ENCODE peak calls at places on chromosome 7, in six cellular contexts. M is activated CD8-positive, alpha-beta T cell treated with anti-CD3 and anti-CD28 coated beads for 36 hours; T is WTC11; C is neural crest cell; Z is fibroblast of mammary gland; O is pancreas. K is an unnamed sample.

GRCh38 chr7:36538126-36538525 is 148.5 kb downstream of the ANLN start:
- DNase-seq in M (no peak), Z (no peak), O (no peak), C (no peak), T (no peak), K (no peak)

GRCh38 chr7:102085223-102085772 is 201.4 kb upstream of the SH2B2 start:
- DNase-seq in Z (no peak), T (no peak), C (no peak), M (no peak), O (no peak), K (no peak)

GRCh38 chr7:87852306-87852705 is 23.9 kb downstream of the SLC25A40 start:
- DNase-seq in M (no peak), T (no peak), Z (no peak), O (no peak), C (no peak), K (no peak)

GRCh38 chr7:100038326-100038725 is 11.2 kb upstream of the ZSCAN21 start:
- DNase-seq in Z (no peak), C (no peak), T (no peak), O (no peak), M (no peak), K (no peak)

GRCh38 chr7:144834516-144835165 is 1.2 kb downstream of the TPK1 start:
- DNase-seq in C (no peak), M (peak), O (no peak), T (no peak), Z (peak), K (no peak)

GRCh38 chr7:129769400-129769774 is 157.9 kb downstream of the NRF1 start:
- DNase-seq in M (no peak), T (no peak), C (no peak), Z (no peak), O (no peak), K (no peak)

GRCh38 chr7:17599733-17600685 is 301.6 kb downstream of the AHR start:
- DNase-seq in T (no peak), O (no peak), Z (peak), M (no peak), C (no peak), K (peak)

GRCh38 chr7:80053098-80053497 is 81.5 kb upstream of the GNAI1 start:
- DNase-seq in Z (no peak), C (no peak), O (peak), T (no peak), M (no peak), K (no peak)

GRCh38 chr7:6232534-6232933 is 39.9 kb downstream of the CYTH3 start:
- DNase-seq in M (no peak), C (no peak), Z (no peak), O (no peak), T (no peak), K (no peak)

GRCh38 chr7:3260425-3260762 is 40.7 kb upstream of the SDK1 start:
- DNase-seq in M (no peak), Z (peak), T (no peak), C (no peak), O (no peak), K (no peak)

GRCh38 chr7:22001345-22002004 is 55.8 kb upstream of the CDCA7L start:
- DNase-seq in T (no peak), M (peak), O (no peak), Z (peak), C (peak), K (peak)

GRCh38 chr7:19026888-19027287 is 90.5 kb downstream of the TWIST1 start:
- DNase-seq in O (no peak), Z (peak), M (no peak), C (no peak), T (no peak), K (no peak)

GRCh38 chr7:47087866-47088265 is 494.0 kb downstream of the TNS3 start:
- DNase-seq in T (no peak), C (no peak), Z (peak), M (no peak), O (no peak), K (no peak)

GRCh38 chr7:13312327-13312726 is 624.9 kb downstream of the ARL4A start:
- DNase-seq in Z (peak), O (no peak), T (peak), M (peak), C (peak), K (no peak)

DNA sequence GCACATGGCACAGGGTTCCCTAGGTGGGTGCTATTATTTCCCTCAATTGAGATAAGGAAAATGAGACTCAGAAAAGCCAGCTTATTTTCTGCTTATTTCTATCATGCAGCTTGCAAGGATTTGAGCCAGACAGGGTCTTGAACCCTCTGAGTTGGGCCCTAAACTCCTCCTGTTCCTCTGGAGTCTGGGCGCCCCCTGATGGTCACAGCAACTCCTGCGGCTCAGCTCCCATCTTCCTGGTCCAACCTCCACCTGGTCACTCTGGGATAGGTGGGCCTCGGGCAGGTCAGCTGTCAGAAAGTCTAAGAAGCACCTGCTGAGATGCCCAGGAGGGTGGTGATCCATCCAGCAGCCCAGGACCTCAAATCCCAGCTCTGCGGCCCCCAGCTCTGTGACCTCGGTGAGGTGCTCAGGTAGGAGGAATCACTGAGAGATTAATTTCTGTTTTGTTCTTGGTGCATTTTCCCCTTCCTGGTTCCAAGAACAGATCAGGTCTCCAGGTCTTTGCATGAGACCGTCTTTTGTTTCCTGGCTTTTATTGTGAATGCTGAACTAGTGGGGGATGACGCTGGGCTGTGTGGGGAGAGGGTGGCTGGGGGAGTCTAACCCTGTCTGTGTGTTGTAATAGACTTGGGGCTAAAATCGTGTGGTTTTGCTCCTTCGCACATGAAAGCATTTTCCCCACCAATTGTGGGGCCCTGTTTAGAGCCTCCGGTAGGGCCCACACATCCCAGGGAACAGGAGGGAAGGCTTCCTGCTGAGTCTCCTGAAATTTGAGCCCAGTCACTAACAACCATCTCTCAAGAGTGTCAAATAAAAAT is 32.8 kb downstream of the TMEM130 start:
- DNase-seq in O (no peak), M (peak), T (peak), Z (peak), C (peak), K (no peak)
- TF ChIP-seq CTCF in O (no peak), M (peak), T (peak), Z (peak), C (peak), K (peak)

DNA sequence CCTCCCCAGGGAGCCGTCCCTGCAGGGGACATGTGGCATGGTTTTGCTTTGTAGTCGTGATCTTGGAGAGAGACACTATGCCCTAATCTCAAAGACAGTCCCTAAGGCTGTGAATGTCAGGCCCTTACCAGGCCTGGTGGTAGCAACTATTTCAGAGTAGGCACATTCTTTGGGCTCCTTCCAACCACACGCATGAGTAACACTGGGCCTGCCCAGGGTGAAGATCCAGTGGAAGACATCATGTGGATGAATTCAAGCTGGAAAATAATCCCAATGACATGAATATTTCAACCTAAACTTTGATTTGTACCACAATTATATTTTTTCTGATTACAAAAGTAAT is 39.5 kb upstream of the INSIG1 start:
- DNase-seq in M (no peak), T (no peak), C (no peak), O (no peak), Z (peak), K (peak)
- TF ChIP-seq CTCF in M (no peak), T (no peak), C (no peak), O (no peak), Z (no peak), K (no peak)

GRCh38 chr7:135211179-135211945 is at the start of gene WDR91:
- DNase-seq in T (peak), C (peak), M (peak), O (peak), Z (peak), K (peak)
- TF ChIP-seq CTCF in T (no peak), C (no peak), M (no peak), O (no peak), Z (no peak), K (peak)

GRCh38 chr7:111094387-111094786 is 3.5 kb downstream of the LRRN3 start:
- DNase-seq in O (no peak), C (no peak), M (no peak), T (no peak), Z (no peak), K (no peak)

GRCh38 chr7:111098926-111099250 is 8.0 kb downstream of the LRRN3 start:
- DNase-seq in C (no peak), M (no peak), Z (no peak), O (no peak), T (no peak), K (no peak)

GRCh38 chr7:111092406-111093160 is 1.7 kb downstream of the LRRN3 start:
- DNase-seq in Z (no peak), C (no peak), O (no peak), M (no peak), T (no peak), K (no peak)

GRCh38 chr7:111098011-111098925 is 7.3 kb downstream of the LRRN3 start:
- DNase-seq in C (no peak), T (peak), Z (peak), O (no peak), M (peak), K (no peak)

DNA sequence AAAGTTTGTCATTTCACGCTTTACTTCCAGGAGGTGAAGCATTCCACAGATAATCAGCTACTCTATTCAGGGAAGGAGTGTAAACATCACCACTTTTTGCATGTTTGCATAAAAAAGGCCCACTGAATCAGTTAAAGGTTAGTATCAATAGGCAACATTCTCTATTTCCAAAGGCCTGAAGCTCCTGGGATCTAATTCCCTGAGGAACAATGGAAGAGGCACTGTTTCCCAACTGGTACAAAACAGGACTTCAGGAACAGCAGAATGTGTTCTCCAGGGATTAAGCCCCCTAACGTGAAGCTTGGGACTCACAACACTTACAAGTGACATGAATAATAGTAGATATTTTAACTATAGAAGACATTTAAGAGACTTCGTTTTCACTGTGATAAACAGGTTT is 6.1 kb downstream of the LRRN3 start:
- DNase-seq in T (no peak), M (no peak), Z (no peak), O (no peak), C (no peak), K (no peak)
- TF ChIP-seq CTCF in T (no peak), M (no peak), Z (no peak), O (no peak), C (peak), K (no peak)

GRCh38 chr7:15723840-15724239 is 37.4 kb upstream of the MEOX2 start:
- DNase-seq in T (no peak), O (no peak), M (no peak), C (no peak), Z (peak), K (no peak)

GRCh38 chr7:15725036-15725435 is 38.6 kb upstream of the MEOX2 start:
- DNase-seq in O (no peak), M (no peak), Z (no peak), C (no peak), T (no peak), K (no peak)

DNA sequence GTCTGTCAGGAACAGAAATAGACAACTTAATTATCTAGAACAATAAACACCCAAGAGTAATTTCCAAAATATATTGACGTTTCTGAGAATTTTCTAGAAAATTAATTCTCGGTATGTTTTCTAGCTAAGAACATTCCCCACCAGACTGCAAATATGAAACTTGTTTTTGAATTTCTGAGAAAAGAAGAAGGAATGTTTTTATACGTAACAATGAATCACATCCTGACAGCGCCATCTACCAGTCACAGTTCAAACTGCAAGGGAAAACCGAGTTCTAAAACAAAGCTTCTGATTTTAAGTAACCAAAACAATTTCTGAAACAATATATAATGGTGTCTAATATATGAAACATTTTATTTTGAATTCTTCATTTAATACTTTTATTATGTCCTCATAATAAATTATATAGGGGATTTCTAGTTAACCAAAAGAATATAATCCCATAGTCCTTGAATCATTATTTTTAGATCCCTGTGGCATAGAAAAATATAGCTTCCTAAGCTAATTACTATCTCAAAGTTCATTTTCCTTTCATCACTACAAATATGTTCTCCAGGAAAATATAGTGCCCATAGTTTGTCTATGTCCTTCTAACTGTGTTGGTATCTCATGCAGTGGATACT is 34.5 kb upstream of the MEOX2 start:
- DNase-seq in O (no peak), Z (peak), T (peak), M (peak), C (peak), K (peak)
- TF ChIP-seq CTCF in O (peak), Z (peak), T (peak), M (peak), C (peak), K (peak)

GRCh38 chr7:890868-891267 is 14.5 kb downstream of the GET4 start:
- DNase-seq in C (no peak), T (no peak), M (no peak), Z (no peak), O (no peak), K (no peak)
- TF ChIP-seq CTCF in C (no peak), T (no peak), M (no peak), Z (no peak), O (no peak), K (no peak)

DNA sequence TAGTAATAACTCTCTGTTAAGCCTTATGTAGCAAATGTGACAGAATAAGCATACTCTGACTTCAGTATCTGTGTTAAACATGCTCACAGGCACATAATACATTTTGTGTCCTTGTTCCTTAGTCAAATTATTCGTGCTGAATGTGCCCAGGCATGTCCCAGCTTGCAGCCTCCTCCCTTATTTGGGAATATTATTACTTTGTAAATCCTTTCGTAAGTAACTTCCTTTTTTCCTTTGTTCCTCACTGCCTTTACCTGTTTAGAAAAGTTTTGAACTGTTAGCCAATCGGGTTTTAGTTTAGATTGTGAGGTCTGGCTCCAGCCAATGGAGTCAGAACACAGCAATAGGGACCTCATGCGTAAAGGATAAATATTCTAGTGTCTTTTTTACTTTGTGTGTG is 47.0 kb downstream of the GALNT11 start:
- DNase-seq in M (no peak), Z (no peak), T (no peak), C (no peak), O (no peak), K (no peak)
- TF ChIP-seq CTCF in M (no peak), Z (no peak), T (no peak), C (no peak), O (no peak), K (no peak)